ENCODE peak calls at places on chromosomes 6 and 20, in five cellular contexts. T is NCI-H748 treated with DMSO at 0.1 percent for 48 hours; E is stimulated activated CD4-positive, alpha-beta T cell treated with anti-CD3 and anti-CD28 coated beads, TNF-alpha, amount 100 ng/mL, for 1 hour; R is iPS-NIHi11; U is RPMI8226. P is an unnamed sample.

GRCh38 chr20:53678990-53679596 is 85.5 kb upstream of the ZNF217 start:
- DNase-seq in T (no peak), E (no peak), R (no peak), U (no peak), P (no peak)

GRCh38 chr6:4848382-4849068 is 72.3 kb downstream of the CDYL start:
- DNase-seq in T (no peak), E (no peak), R (no peak), U (peak), P (no peak)

GRCh38 chr20:24676353-24676977 is 207.0 kb downstream of the SYNDIG1 start:
- DNase-seq in T (no peak), E (no peak), R (no peak), U (no peak), P (no peak)

GRCh38 chr6:39897699-39898098 is 36.6 kb downstream of the MOCS1 start:
- DNase-seq in T (no peak), E (no peak), R (peak), U (no peak), P (no peak)

GRCh38 chr6:30741789-30742315 is 635 bp downstream of the FLOT1 start:
- DNase-seq in T (no peak), E (no peak), R (no peak), U (no peak), P (no peak)

GRCh38 chr6:57019434-57019833 is 27.1 kb upstream of the KIAA1586 start:
- DNase-seq in T (no peak), E (no peak), R (no peak), U (no peak), P (no peak)

GRCh38 chr6:36519352-36519751 is 27.9 kb downstream of the STK38 start:
- DNase-seq in T (no peak), E (no peak), R (no peak), U (no peak), P (no peak)

GRCh38 chr6:54043360-54043759 is 67.9 kb upstream of the MLIP start:
- DNase-seq in T (no peak), E (no peak), R (no peak), U (no peak), P (no peak)

GRCh38 chr6:83960704-83961103 is 72.9 kb upstream of the MRAP2 start:
- DNase-seq in T (no peak), E (no peak), R (no peak), U (no peak), P (no peak)

GRCh38 chr6:156061465-156061864 is 605.8 kb upstream of the NOX3 start:
- DNase-seq in T (no peak), E (no peak), R (no peak), U (no peak), P (no peak)

GRCh38 chr6:139433647-139434419 is 59.4 kb upstream of the CITED2 start:
- DNase-seq in T (no peak), E (no peak), R (no peak), U (no peak), P (no peak)

GRCh38 chr6:43074847-43075741 is 1.0 kb upstream of the PTK7 start:
- DNase-seq in T (no peak), E (no peak), R (no peak), U (no peak), P (no peak)

GRCh38 chr6:30463651-30464618 is 25.4 kb upstream of the HLA-E start:
- DNase-seq in T (no peak), E (no peak), R (peak), U (peak), P (no peak)

GRCh38 chr6:117169781-117170281 is 95.5 kb upstream of the VGLL2 start:
- DNase-seq in T (no peak), E (no peak), R (no peak), U (no peak), P (no peak)

GRCh38 chr6:144437105-144437504 is 152.0 kb downstream of the UTRN start:
- DNase-seq in T (no peak), E (no peak), R (no peak), U (no peak), P (no peak)

GRCh38 chr6:121520337-121521163 is 85.1 kb downstream of the GJA1 start:
- DNase-seq in T (no peak), E (no peak), R (no peak), U (no peak), P (no peak)

GRCh38 chr6:11536795-11537194 is 754 bp upstream of the TMEM170B start:
- DNase-seq in T (peak), E (no peak), R (peak), U (no peak), P (no peak)

GRCh38 chr6:112087916-112088315 is 525 bp downstream of the FAM229B start:
- DNase-seq in T (no peak), E (no peak), R (no peak), U (no peak), P (no peak)

GRCh38 chr6:157514659-157515496 is 133.9 kb downstream of the ZDHHC14 start:
- DNase-seq in T (no peak), E (no peak), R (no peak), U (no peak), P (no peak)

P was measured in NCI-H1105.